ENCODE peak calls at places on chromosomes 12 and 14, in seven cellular contexts. Q is astrocyte of the spinal cord, M is MM.1S, G is Calu3, Y is GM10248, N is neural progenitor cell, L is WERI-Rb-1. A is an unnamed sample.

GRCh38 chr12:111546758-111547383 is 52.2 kb downstream of the ATXN2 start:
- DNase-seq in Q (peak), M (no peak), G (no peak), Y (peak), N (no peak), L (no peak), A (peak)

GRCh38 chr14:31261859-31262739 is 54.5 kb upstream of the HECTD1 start:
- DNase-seq in Q (peak), M (no peak), G (peak), Y (no peak), N (peak), L (no peak), A (no peak)

GRCh38 chr12:77388611-77389265 is 323.4 kb upstream of the E2F7 start:
- DNase-seq in Q (peak), M (no peak), G (no peak), Y (no peak), N (no peak), L (no peak), A (no peak)

GRCh38 chr14:103561381-103562134 is 899 bp downstream of the BAG5 start:
- DNase-seq in Q (peak), M (peak), G (peak), Y (peak), N (peak), L (no peak), A (peak)

GRCh38 chr14:54046250-54046649 is 89.6 kb upstream of the BMP4 start:
- DNase-seq in Q (no peak), M (no peak), G (no peak), Y (no peak), N (no peak), L (no peak), A (no peak)

GRCh38 chr12:66296171-66296683 is 6.1 kb upstream of the HELB start:
- DNase-seq in Q (no peak), M (no peak), G (no peak), Y (no peak), N (no peak), L (no peak), A (no peak)

GRCh38 chr12:2682301-2683282 is 112.2 kb upstream of the FKBP4 start:
- DNase-seq in Q (peak), M (peak), G (peak), Y (no peak), N (peak), L (peak), A (no peak)

GRCh38 chr14:64123241-64123956 is 170.8 kb downstream of the ESR2 start:
- DNase-seq in Q (no peak), M (no peak), G (no peak), Y (no peak), N (no peak), L (no peak), A (no peak)

GRCh38 chr14:83975435-83976222 is 1554.3 kb upstream of the FLRT2 start:
- DNase-seq in Q (no peak), M (no peak), G (no peak), Y (no peak), N (no peak), L (no peak), A (no peak)

DNA sequence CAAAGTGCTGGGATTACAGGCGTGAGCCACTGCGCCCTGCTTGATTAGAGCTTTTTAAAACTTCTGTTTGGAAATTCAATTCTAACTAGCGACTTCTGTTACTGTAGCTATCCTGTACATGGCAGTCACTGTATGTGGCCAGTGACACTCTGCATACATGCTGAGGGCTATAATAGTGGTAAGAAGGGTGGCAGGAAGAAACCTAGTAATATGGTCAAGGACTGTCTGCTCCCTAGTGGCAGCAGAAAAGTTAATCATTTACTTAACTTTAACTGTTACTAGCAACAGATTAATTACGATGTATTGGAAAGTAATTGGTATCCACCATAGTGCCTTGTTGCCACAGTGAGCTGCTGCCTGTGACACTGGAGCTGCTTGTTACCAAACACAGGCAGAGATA is 149.0 kb downstream of the KITLG start:
- DNase-seq in Q (no peak), M (no peak), G (no peak), Y (no peak), N (no peak), L (no peak), A (no peak)
- TF ChIP-seq CTCF in Q (no peak), M (no peak), G (no peak), Y (no peak), N (no peak), L (no peak), A (no peak)

DNA sequence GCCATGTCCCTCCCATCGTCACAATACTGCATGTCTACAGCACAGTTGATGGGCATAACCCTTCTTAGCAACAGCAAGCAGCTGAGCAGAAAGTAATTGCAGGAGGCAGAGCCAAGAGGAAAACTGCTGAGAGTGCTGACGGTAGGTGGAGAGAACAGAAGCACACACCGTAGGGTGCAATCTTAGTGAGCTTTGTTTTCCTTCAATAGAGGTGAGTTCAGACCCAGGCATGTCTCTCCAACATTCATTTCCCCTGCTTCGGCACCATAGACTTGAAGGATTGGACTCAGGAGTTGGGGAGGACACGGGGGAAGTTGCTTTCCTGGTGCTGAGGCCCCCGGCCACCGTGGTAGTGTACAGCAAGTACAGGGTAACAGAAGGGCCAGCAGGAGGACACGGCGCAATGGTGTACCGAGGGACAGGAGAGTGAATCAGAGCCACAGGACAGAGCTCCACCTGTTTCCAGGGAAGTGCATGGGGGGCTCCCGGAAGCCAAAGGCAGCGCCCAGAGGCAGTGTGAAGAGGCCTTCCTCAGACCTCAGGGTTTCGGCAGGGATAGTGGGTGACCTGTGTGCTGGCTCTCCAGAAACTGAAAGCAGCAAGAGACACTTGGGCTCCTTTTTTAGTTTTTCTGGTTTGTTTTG is 36.3 kb upstream of the SINHCAF start:
- DNase-seq in Q (no peak), M (peak), G (peak), Y (no peak), N (peak), L (peak), A (no peak)
- TF ChIP-seq CTCF in Q (no peak), M (peak), G (no peak), Y (no peak), N (peak), L (no peak), A (no peak)

DNA sequence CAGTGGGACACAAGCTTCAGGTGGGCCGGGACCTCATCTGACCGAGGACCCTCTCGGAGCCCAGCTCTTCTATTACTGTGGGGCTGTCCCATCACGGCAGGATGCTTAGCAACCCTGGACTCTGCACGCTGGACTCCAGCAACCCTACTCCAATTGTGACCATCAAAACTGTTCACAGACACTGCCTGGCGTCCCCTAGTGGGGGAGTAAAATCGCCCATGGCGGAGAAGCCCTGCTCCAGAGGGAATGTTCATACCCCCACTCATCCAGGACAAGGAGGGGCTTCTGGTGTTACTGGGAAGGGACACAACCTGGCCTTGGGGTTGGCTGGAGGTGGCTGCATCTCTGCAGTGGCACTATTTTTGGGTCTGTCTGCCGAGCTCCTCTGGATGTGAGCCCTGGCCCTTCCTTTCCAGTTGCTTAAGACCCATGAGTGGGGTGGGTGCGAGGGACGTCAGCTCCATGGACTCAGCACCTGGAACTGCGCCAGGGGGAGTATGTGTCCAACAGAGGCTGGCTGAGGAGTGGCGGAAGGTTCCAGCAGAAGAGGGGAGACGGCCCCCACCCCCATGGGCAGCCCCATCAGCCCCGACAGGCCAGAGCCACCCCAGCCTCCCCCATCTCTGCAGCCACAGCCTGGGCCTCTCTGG is 103.8 kb downstream of the RFLNA start:
- DNase-seq in Q (no peak), M (no peak), G (no peak), Y (no peak), N (no peak), L (no peak), A (no peak)
- TF ChIP-seq CTCF in Q (peak), M (no peak), G (no peak), Y (no peak), N (no peak), L (peak), A (no peak)

DNA sequence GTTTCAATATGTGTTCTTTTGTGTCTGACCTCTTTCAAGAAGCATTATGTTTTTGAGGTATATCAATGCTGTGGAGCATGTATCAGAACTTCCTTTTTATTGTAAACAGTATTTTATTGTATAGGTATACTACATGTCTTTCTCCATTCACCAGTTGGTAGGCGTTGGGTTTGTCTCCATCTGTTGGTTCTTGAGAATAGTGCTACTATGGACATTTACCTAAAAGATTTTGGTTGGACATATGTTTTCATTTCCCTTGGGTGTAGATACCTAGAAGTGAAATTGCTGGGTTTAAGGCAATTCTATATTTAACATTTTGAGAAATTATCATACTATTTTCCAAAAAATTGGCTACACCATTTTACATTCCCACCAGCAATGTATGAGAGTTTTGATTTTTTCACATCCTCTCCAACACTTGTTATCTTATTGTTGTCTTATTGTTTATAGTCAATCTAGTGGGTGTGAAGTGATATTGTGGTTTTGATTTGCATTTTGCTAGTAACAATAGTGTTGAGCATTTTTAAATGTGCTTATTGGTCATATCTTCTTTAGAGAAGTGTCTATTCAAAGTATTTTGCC is 409.2 kb downstream of the IPO8 start:
- DNase-seq in Q (peak), M (peak), G (peak), Y (no peak), N (peak), L (peak), A (no peak)
- TF ChIP-seq CTCF in Q (peak), M (peak), G (peak), Y (peak), N (peak), L (peak), A (peak)

GRCh38 chr12:52049688-52050087 is 1.6 kb upstream of the NR4A1 start:
- DNase-seq in Q (no peak), M (peak), G (no peak), Y (no peak), N (no peak), L (no peak), A (no peak)

GRCh38 chr12:52049286-52049685 is 2.0 kb upstream of the NR4A1 start:
- DNase-seq in Q (no peak), M (peak), G (no peak), Y (no peak), N (no peak), L (no peak), A (no peak)

GRCh38 chr12:52050116-52050770 is 999 bp upstream of the NR4A1 start:
- DNase-seq in Q (peak), M (peak), G (no peak), Y (no peak), N (no peak), L (no peak), A (no peak)

GRCh38 chr12:52052471-52053186 is 1.4 kb downstream of the NR4A1 start:
- DNase-seq in Q (no peak), M (no peak), G (peak), Y (no peak), N (no peak), L (no peak), A (no peak)

GRCh38 chr12:52050771-52051541 is at the start of gene NR4A1:
- DNase-seq in Q (peak), M (peak), G (peak), Y (peak), N (peak), L (peak), A (peak)
- TF ChIP-seq CTCF in Q (peak), M (peak), G (no peak), Y (peak), N (no peak), L (peak), A (peak)

GRCh38 chr12:12890492-12890814 is 909 bp upstream of the GPRC5A start:
- DNase-seq in Q (no peak), M (no peak), G (peak), Y (no peak), N (no peak), L (peak), A (no peak)
- TF ChIP-seq CTCF in Q (peak), M (no peak), G (no peak), Y (no peak), N (no peak), L (no peak), A (no peak)

GRCh38 chr12:48159976-48160525 is 2.7 kb upstream of the ASB8 start:
- DNase-seq in Q (no peak), M (no peak), G (no peak), Y (no peak), N (no peak), L (no peak), A (no peak)

GRCh38 chr12:48156648-48157015 is 683 bp downstream of the ASB8 start:
- DNase-seq in Q (no peak), M (no peak), G (no peak), Y (no peak), N (no peak), L (no peak), A (no peak)

GRCh38 chr12:48157016-48157888 is at the start of gene ASB8:
- DNase-seq in Q (peak), M (peak), G (peak), Y (peak), N (peak), L (peak), A (peak)

GRCh38 chr12:48160807-48161206 is 3.5 kb upstream of the ASB8 start:
- DNase-seq in Q (no peak), M (no peak), G (no peak), Y (no peak), N (no peak), L (no peak), A (no peak)

DNA sequence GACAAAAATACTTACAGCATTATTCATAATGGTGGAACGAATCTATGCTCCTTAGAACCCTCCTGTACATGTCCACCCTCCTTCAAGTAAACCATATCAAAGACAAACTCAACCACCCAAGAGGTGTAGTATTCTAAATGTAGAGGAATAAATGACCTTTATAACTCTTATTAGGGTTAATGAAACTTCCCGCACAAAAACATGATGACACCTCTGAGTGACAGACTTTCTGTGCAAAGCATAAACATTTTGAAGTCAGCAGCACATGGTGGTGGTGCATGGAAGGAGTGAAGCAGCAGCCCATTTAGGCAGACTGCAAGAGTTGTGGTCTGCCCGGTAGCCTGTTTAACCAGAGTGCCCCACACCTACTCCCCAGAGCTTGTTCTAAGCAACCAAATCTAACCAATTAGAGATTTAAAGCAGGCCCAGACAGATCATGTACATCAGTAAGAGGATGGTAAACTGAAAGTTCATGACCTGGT is 615 bp upstream of the ASB8 start:
- DNase-seq in Q (no peak), M (no peak), G (no peak), Y (no peak), N (no peak), L (no peak), A (no peak)
- TF ChIP-seq CTCF in Q (no peak), M (no peak), G (no peak), Y (no peak), N (no peak), L (no peak), A (no peak)

GRCh38 chr14:49287004-49287403 is 299.2 kb downstream of the RPS29 start:
- DNase-seq in Q (no peak), M (no peak), G (no peak), Y (no peak), N (no peak), L (no peak), A (no peak)

GRCh38 chr14:49280566-49280965 is 305.6 kb downstream of the RPS29 start:
- DNase-seq in Q (no peak), M (no peak), G (no peak), Y (no peak), N (no peak), L (no peak), A (no peak)

GRCh38 chr14:49286257-49286983 is 299.8 kb downstream of the RPS29 start:
- DNase-seq in Q (no peak), M (no peak), G (no peak), Y (no peak), N (no peak), L (no peak), A (no peak)
- TF ChIP-seq CTCF in Q (no peak), M (no peak), G (no peak), Y (no peak), N (no peak), L (no peak), A (no peak)

GRCh38 chr12:39503445-39503844 is 60.5 kb upstream of the KIF21A start:
- DNase-seq in Q (peak), M (no peak), G (no peak), Y (no peak), N (no peak), L (no peak), A (no peak)
- TF ChIP-seq CTCF in Q (peak), M (no peak), G (no peak), Y (no peak), N (no peak), L (no peak), A (no peak)

A was measured in GM13977.